ENCODE peak calls at places on chromosome 9, in five cellular contexts. Y, O, R, A and X are unnamed samples.

GRCh38 chr9:115777610-115778009 is 376.0 kb upstream of the PAPPA start:
- DNase-seq in R (no peak), A (no peak), Y (no peak), O (no peak), X (no peak)

GRCh38 chr9:8420416-8420815 is 620.8 kb upstream of the DMAC1 start:
- DNase-seq in Y (no peak), O (no peak), A (no peak), R (no peak), X (no peak)

GRCh38 chr9:137467161-137467581 is 8.0 kb upstream of the NSMF start:
- DNase-seq in O (no peak), R (no peak), Y (no peak), A (no peak), X (no peak)

GRCh38 chr9:114385412-114386181 is 2.2 kb downstream of the AKNA start:
- DNase-seq in O (no peak), A (no peak), Y (no peak), R (peak), X (peak)

GRCh38 chr9:125446581-125447094 is 185.0 kb downstream of the GAPVD1 start:
- DNase-seq in Y (no peak), A (no peak), O (no peak), R (no peak), X (peak)

GRCh38 chr9:34321451-34321850 is 7.6 kb downstream of the KIF24 start:
- DNase-seq in A (no peak), O (no peak), R (no peak), Y (no peak), X (no peak)

GRCh38 chr9:18791074-18791473 is 241.9 kb downstream of the SAXO1 start:
- DNase-seq in A (no peak), R (peak), O (peak), Y (peak), X (no peak)

GRCh38 chr9:123929177-123929869 is 603 bp downstream of the DENND1A start:
- DNase-seq in A (no peak), R (peak), O (peak), Y (peak), X (no peak)

GRCh38 chr9:113349434-113350337 is at the start of gene BSPRY:
- DNase-seq in Y (no peak), R (no peak), A (peak), O (peak), X (no peak)

GRCh38 chr9:5354184-5354583 is 14.5 kb upstream of the RLN1 start:
- DNase-seq in A (no peak), Y (no peak), O (no peak), R (no peak), X (no peak)

GRCh38 chr9:108049671-108050494 is 560.3 kb upstream of the KLF4 start:
- DNase-seq in R (no peak), O (no peak), A (no peak), Y (no peak), X (no peak)

GRCh38 chr9:129575818-129576217 is 45.1 kb downstream of the C9orf50 start:
- DNase-seq in Y (no peak), R (no peak), A (no peak), O (no peak), X (no peak)

GRCh38 chr9:94909250-94909894 is 182.9 kb downstream of the AOPEP start:
- DNase-seq in A (peak), Y (no peak), R (no peak), O (no peak), X (no peak)
- TF ChIP-seq ESRRA in A (no peak), Y (no peak), R (no peak), O (no peak), X (no peak)

GRCh38 chr9:16639644-16640043 is 230.8 kb downstream of the BNC2 start:
- DNase-seq in A (no peak), O (no peak), Y (no peak), R (no peak), X (no peak)

GRCh38 chr9:16640649-16641048 is 229.8 kb downstream of the BNC2 start:
- DNase-seq in Y (no peak), R (no peak), O (peak), A (no peak), X (no peak)

GRCh38 chr9:16637218-16637617 is 233.3 kb downstream of the BNC2 start:
- DNase-seq in O (no peak), Y (no peak), A (no peak), R (no peak), X (no peak)

GRCh38 chr9:16633794-16634193 is 236.7 kb downstream of the BNC2 start:
- DNase-seq in Y (no peak), R (no peak), O (no peak), A (no peak), X (no peak)

GRCh38 chr9:16637938-16638337 is 232.5 kb downstream of the BNC2 start:
- DNase-seq in Y (no peak), O (no peak), R (no peak), A (no peak), X (no peak)
- TF ChIP-seq ESRRA in Y (no peak), O (no peak), R (no peak), A (no peak), X (no peak)

DNA sequence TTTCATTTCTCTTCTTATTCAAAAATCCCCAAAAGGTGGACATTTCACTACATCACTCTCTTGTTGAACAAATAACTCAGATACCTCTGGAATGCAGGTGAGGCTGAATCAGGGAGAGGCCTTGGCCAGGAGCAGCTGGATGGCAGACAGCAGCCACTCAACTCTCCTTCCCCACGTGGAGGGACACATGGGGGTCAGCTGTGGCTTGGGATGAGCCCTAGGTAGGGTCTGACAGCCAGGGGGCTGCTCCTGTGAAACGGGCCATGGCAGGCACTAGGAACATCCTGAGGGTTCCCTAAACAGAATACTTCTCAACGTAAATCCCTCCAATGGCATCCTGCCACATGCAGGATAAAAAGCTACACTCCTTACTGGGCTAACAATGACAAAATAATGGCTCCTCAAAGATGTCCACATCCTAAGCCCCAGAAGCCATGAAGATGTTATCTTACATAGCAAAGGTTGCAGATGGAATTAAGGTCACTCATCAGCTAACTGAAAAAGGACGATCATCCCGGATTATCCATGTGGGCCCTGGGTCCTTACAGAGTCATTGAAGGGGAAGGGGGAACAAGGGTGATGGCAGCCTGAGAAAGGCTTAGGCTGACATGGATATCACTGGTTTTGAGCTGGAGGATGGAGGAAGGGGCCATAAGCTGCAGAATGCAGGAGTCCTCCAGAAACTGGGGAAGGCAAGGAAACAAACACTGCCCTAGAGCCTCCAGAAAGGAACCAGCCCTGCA is 31.4 kb upstream of the S1PR3 start:
- DNase-seq in Y (no peak), O (no peak), A (no peak), R (no peak), X (no peak)
- TF ChIP-seq ESRRA in Y (no peak), O (no peak), A (no peak), R (no peak), X (no peak)

GRCh38 chr9:98215266-98215665 is 22.8 kb upstream of the CORO2A start:
- DNase-seq in Y (no peak), O (no peak), A (no peak), R (no peak), X (no peak)

GRCh38 chr9:98215821-98216220 is 23.4 kb upstream of the CORO2A start:
- DNase-seq in Y (no peak), A (peak), O (peak), R (no peak), X (no peak)

GRCh38 chr9:98216391-98216790 is 24.0 kb upstream of the CORO2A start:
- DNase-seq in A (no peak), Y (no peak), O (no peak), R (no peak), X (no peak)

GRCh38 chr9:98217255-98217654 is 24.8 kb upstream of the CORO2A start:
- DNase-seq in O (no peak), R (no peak), A (no peak), Y (no peak), X (no peak)

GRCh38 chr9:98214811-98215210 is 22.4 kb upstream of the CORO2A start:
- DNase-seq in A (no peak), Y (no peak), O (no peak), R (no peak), X (no peak)
- TF ChIP-seq ESRRA in A (no peak), Y (no peak), O (no peak), R (no peak), X (no peak)